ENCODE peak calls at places on chromosomes 1 and 21, in five cellular contexts. T is stimulated activated naive CD8-positive, alpha-beta T cell treated with anti-CD3 and anti-CD28 coated beads, Interleukin-15, Interleukin-2, amounts not matched to agents 100 U/mL and 50 U/mL, for 24 hours; F is activated CD4-positive, alpha-beta T cell treated with anti-CD3 and anti-CD28 coated beads for 1 hour; J is naive thymus-derived CD8-positive, alpha-beta T cell; N is HFFc6. Y is an unnamed sample.

GRCh38 chr1:30768830-30769718 is 11.5 kb upstream of the LAPTM5 start:
- DNase-seq in T (no peak), N (no peak), F (no peak), J (no peak), Y (no peak)

GRCh38 chr1:44631647-44632510 is 42.4 kb downstream of the TMEM53 start:
- DNase-seq in T (peak; percentile 91), N (peak; percentile 80), F (peak; percentile 84), J (peak; percentile 82), Y (peak; percentile 84)

GRCh38 chr1:234720709-234721436 is 110.9 kb upstream of the IRF2BP2 start:
- DNase-seq in F (no peak), J (no peak), T (no peak), N (no peak), Y (no peak)

GRCh38 chr21:45244799-45245340 is 42.8 kb downstream of the POFUT2 start:
- DNase-seq in J (no peak), F (peak; percentile 3), N (no peak), T (no peak), Y (no peak)

GRCh38 chr1:20380616-20381035 is 90.0 kb downstream of the VWA5B1 start:
- DNase-seq in N (peak; percentile 71), F (no peak), J (no peak), T (no peak), Y (no peak)

GRCh38 chr1:8670371-8670818 is 147.0 kb downstream of the RERE start:
- DNase-seq in F (no peak), J (no peak), T (no peak), N (peak; percentile 33), Y (no peak)

GRCh38 chr1:232249335-232249734 is 380.6 kb downstream of the SIPA1L2 start:
- DNase-seq in T (no peak), N (no peak), F (no peak), J (no peak), Y (no peak)

GRCh38 chr1:22745675-22746585 is 35.3 kb downstream of the EPHB2 start:
- DNase-seq in J (no peak), F (no peak), T (no peak), N (peak; percentile 85), Y (no peak)

GRCh38 chr1:226814751-226815496 is 55.5 kb upstream of the PSEN2 start:
- DNase-seq in N (peak; percentile 69), T (no peak), F (no peak), J (no peak), Y (no peak)

Y was measured in NCI-H1092.